ENCODE peak calls at places on chromosomes 6 and 20, in ten cellular contexts. F is fibroblast of the aortic adventitia, R is AG04450, T is upper lobe of left lung, L is GM20000, Z is left ventricle myocardium inferior, W is RWPE1, D is IMR-90, P is cardiac fibroblast, V is psoas muscle. A is an unnamed sample.

GRCh38 chr6:72968704-72969103 is 256.6 kb downstream of the KHDC1L start:
- DNase-seq in T (no peak), W (peak; percentile 79), Z (no peak), P (peak; percentile 71), F (no peak), D (peak; percentile 92), V (no peak), L (no peak), R (peak; percentile 29), A (peak; percentile 63)

GRCh38 chr6:16089232-16089843 is 39.5 kb upstream of the MYLIP start:
- DNase-seq in R (no peak), D (peak; percentile 32), T (no peak), L (no peak), P (peak; percentile 25), Z (no peak), W (no peak), F (no peak), V (no peak), A (peak; percentile 35)

GRCh38 chr6:32868257-32868788 is 14.3 kb downstream of the PSMB9 start:
- DNase-seq in Z (peak; percentile 68), V (peak; percentile 73), D (peak; percentile 65), F (peak; percentile 83), P (peak; percentile 82), L (peak; percentile 65), W (peak; percentile 60), R (no peak), T (peak; percentile 76), A (peak; percentile 81)

GRCh38 chr6:125668071-125668470 is 81.4 kb upstream of the HEY2 start:
- DNase-seq in R (no peak), D (no peak), T (no peak), W (no peak), Z (no peak), L (no peak), V (no peak), F (no peak), P (no peak), A (no peak)

GRCh38 chr6:130178692-130179091 is 44.1 kb downstream of the SAMD3 start:
- DNase-seq in L (no peak), P (peak; percentile 88), W (peak; percentile 87), R (peak; percentile 74), V (no peak), D (peak; percentile 97), F (peak; percentile 94), Z (no peak), T (no peak), A (peak; percentile 89)

GRCh38 chr6:18280084-18280483 is 15.8 kb upstream of the DEK start:
- DNase-seq in W (peak; percentile 54), R (no peak), Z (no peak), L (no peak), D (no peak), V (no peak), T (no peak), P (no peak), F (no peak), A (no peak)

GRCh38 chr20:10061641-10062040 is 26.9 kb downstream of the ANKEF1 start:
- DNase-seq in V (no peak), Z (peak; percentile 13), P (no peak), F (no peak), R (no peak), L (no peak), W (no peak), T (no peak), D (no peak), A (no peak)

GRCh38 chr6:105759946-105760345 is 326.2 kb upstream of the PRDM1 start:
- DNase-seq in R (peak; percentile 76), P (peak; percentile 57), D (peak; percentile 95), T (no peak), W (no peak), V (no peak), F (peak; percentile 74), Z (no peak), L (no peak), A (peak; percentile 69)

DNA sequence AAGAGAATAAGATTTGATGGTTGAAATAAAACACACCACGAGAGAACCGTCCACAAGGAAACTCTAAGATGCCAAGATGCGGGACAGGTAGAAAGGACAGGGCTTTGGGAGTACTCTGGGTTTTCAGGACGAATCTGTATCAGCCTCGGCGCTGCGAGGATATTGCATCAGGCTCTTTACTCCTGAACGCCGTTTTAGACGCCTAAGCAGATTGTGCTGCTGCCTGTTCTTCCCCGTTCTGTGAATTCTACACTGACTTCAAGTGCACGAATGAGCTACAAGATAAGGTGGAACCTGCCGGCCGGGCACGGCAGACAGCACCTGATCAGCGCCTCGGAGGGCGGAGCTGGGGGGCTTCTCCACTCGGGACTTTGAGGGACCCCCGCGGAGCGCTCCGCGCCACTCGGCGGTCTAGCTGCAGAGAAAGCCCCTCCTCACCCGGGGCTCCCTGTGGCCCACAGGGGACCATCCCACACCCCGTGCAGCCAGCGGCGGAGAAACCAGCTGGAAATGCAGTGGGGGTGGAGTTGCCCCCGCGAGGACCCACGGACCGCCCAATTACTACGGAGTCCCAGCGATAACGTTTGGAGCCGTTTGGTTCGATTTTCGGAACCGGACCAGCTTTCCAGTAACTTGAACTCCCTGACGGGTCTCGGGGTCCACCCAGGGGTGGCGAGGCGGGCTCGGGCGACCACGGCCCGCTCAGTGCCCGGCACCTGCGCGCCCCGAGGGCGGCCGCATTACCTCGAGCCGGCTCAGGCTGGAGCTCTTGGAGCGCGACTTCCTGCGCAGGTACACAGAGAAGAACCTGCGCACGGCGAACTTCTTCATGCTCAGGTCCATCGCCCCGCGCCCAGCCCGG is 643 bp downstream of the RPS6KA2 start:
- DNase-seq in D (peak; percentile 49), R (no peak), Z (no peak), W (no peak), L (no peak), F (peak; percentile 63), P (peak; percentile 56), T (peak; percentile 38), V (no peak), A (peak; percentile 58)
- TF ChIP-seq CTCF in D (no peak), R (no peak), Z (no peak), W (no peak), L (no peak), F (no peak), P (no peak), T (no peak), V (no peak), A (no peak)

GRCh38 chr20:49345538-49345937 is 67.7 kb upstream of the ZNFX1 start:
- DNase-seq in V (peak; percentile 74), W (peak; percentile 95), D (peak; percentile 32), Z (peak; percentile 37), L (no peak), P (peak; percentile 86), R (no peak), F (peak; percentile 68), T (no peak), A (no peak)

GRCh38 chr20:49348563-49348962 is 70.7 kb upstream of the ZNFX1 start:
- DNase-seq in Z (no peak), W (no peak), L (no peak), T (no peak), R (no peak), F (no peak), D (no peak), V (no peak), P (no peak), A (no peak)

GRCh38 chr20:49346682-49347081 is 68.8 kb upstream of the ZNFX1 start:
- DNase-seq in V (no peak), F (no peak), W (no peak), R (no peak), T (no peak), Z (no peak), P (no peak), L (no peak), D (no peak), A (no peak)

GRCh38 chr20:49349078-49349477 is 71.2 kb upstream of the ZNFX1 start:
- DNase-seq in T (no peak), L (no peak), V (no peak), D (no peak), F (no peak), W (no peak), Z (no peak), P (no peak), R (no peak), A (no peak)

DNA sequence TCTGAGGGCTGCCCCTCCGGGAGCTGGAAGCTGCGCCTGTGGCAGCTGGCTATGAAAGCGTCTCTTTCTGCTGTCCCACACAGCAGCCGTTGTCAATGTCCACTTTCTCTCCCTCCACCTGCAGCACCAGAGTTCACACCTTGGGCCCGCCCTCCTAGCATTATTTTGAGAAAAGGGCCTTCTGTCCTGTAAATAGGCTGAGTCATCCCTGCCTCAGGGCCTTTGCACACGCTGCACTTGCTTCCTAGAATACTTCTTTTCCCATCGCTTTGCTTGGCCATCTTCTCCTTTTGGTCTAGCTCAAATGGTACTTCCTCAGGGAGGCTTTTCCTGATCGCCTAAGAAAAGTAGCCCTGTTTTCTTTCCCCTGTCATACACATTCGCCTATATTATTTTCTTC is 69.3 kb upstream of the ZNFX1 start:
- DNase-seq in W (no peak), Z (no peak), T (no peak), D (no peak), R (no peak), F (no peak), L (no peak), P (no peak), V (no peak), A (no peak)
- TF ChIP-seq CTCF in W (no peak), Z (no peak), T (no peak), D (no peak), R (no peak), F (no peak), L (no peak), P (no peak), V (no peak), A (no peak)

GRCh38 chr6:35025241-35026188 is 115.6 kb downstream of the TCP11 start:
- DNase-seq in D (no peak), R (no peak), P (peak; percentile 36), Z (no peak), F (no peak), T (no peak), W (no peak), L (no peak), V (no peak), A (no peak)
- TF ChIP-seq CTCF in D (no peak), R (peak; percentile 37), P (peak; percentile 28), Z (peak; percentile 47), F (peak; percentile 44), T (no peak), W (no peak), L (no peak), V (no peak), A (peak; percentile 29)

GRCh38 chr20:41168281-41169183 is 31.2 kb downstream of the PLCG1 start:
- DNase-seq in R (no peak), T (no peak), L (no peak), W (no peak), V (no peak), Z (no peak), P (no peak), F (no peak), D (no peak), A (no peak)

GRCh38 chr20:41167481-41168253 is 30.3 kb downstream of the PLCG1 start:
- DNase-seq in W (no peak), V (no peak), F (no peak), R (no peak), P (no peak), D (no peak), T (no peak), Z (no peak), L (no peak), A (no peak)

GRCh38 chr20:41165001-41165882 is 27.9 kb downstream of the PLCG1 start:
- DNase-seq in D (no peak), T (no peak), W (no peak), V (no peak), L (no peak), F (no peak), P (no peak), R (no peak), Z (no peak), A (no peak)

GRCh38 chr20:41166201-41167117 is 29.1 kb downstream of the PLCG1 start:
- DNase-seq in L (no peak), Z (no peak), R (no peak), D (no peak), T (no peak), P (no peak), W (no peak), F (no peak), V (peak; percentile 8), A (no peak)

GRCh38 chr20:41167118-41167470 is 29.8 kb downstream of the PLCG1 start:
- DNase-seq in W (no peak), L (no peak), D (no peak), P (no peak), F (no peak), V (no peak), Z (no peak), T (no peak), R (no peak), A (no peak)
- TF ChIP-seq CTCF in W (no peak), L (no peak), D (no peak), P (no peak), F (no peak), V (no peak), Z (no peak), T (no peak), R (peak; percentile 3), A (no peak)